ENCODE peak calls at places on chromosomes 12 and 14, in seven cellular contexts. M, C, Q, L, P, T and H are unnamed samples.

GRCh38 chr14:72810201-72810600 is 83.7 kb downstream of the DPF3 start:
- DNase-seq in M (no peak), C (no peak), Q (no peak), L (no peak), P (no peak), T (no peak), H (no peak)

GRCh38 chr12:51217133-51217967 is 512 bp downstream of the POU6F1 start:
- DNase-seq in M (peak), C (no peak), Q (peak), L (peak), P (peak), T (peak), H (peak)

GRCh38 chr12:49864817-49865090 is 21.8 kb upstream of the BCDIN3D start:
- DNase-seq in M (no peak), C (no peak), Q (no peak), L (no peak), P (no peak), T (no peak), H (peak)

GRCh38 chr12:121748571-121749265 is 36.2 kb downstream of the TMEM120B start:
- DNase-seq in M (no peak), C (peak), Q (peak), L (peak), P (peak), T (peak), H (peak)

GRCh38 chr14:59253527-59253926 is 65.1 kb downstream of the DAAM1 start:
- DNase-seq in M (no peak), C (no peak), Q (peak), L (no peak), P (no peak), T (no peak), H (no peak)

GRCh38 chr12:3718100-3718499 is 34.8 kb downstream of the CRACR2A start:
- DNase-seq in M (no peak), C (no peak), Q (no peak), L (no peak), P (no peak), T (no peak), H (no peak)

GRCh38 chr14:57136669-57137068 is 132.0 kb downstream of the EXOC5 start:
- DNase-seq in M (no peak), C (no peak), Q (no peak), L (no peak), P (peak), T (no peak), H (no peak)

GRCh38 chr14:31926123-31926522 is 151.0 kb upstream of the ARHGAP5 start:
- DNase-seq in M (no peak), C (peak), Q (peak), L (peak), P (no peak), T (peak), H (no peak)

GRCh38 chr14:74402264-74403251 is 23.5 kb downstream of the SYNDIG1L start:
- DNase-seq in M (no peak), C (no peak), Q (no peak), L (no peak), P (no peak), T (peak), H (no peak)

GRCh38 chr12:94961413-94961812 is 42.1 kb downstream of the NDUFA12 start:
- DNase-seq in M (no peak), C (no peak), Q (no peak), L (no peak), P (no peak), T (no peak), H (no peak)

GRCh38 chr12:95582230-95583058 is 31.2 kb upstream of the USP44 start:
- DNase-seq in M (no peak), C (peak), Q (peak), L (peak), P (no peak), T (peak), H (no peak)

GRCh38 chr12:91565246-91565645 is 382.6 kb upstream of the DCN start:
- DNase-seq in M (no peak), C (no peak), Q (no peak), L (no peak), P (no peak), T (no peak), H (no peak)

GRCh38 chr12:49069507-49070346 is at the start of gene RHEBL1:
- DNase-seq in M (peak), C (peak), Q (peak), L (peak), P (peak), T (peak), H (peak)

GRCh38 chr12:116459011-116459410 is 100.2 kb upstream of the MAP1LC3B2 start:
- DNase-seq in M (no peak), C (no peak), Q (no peak), L (no peak), P (no peak), T (no peak), H (no peak)

GRCh38 chr12:93839076-93839475 is 161.9 kb downstream of the CRADD start:
- DNase-seq in M (no peak), C (peak), Q (peak), L (no peak), P (no peak), T (no peak), H (no peak)

GRCh38 chr14:35140718-35141581 is 18.6 kb downstream of the PRORP start:
- DNase-seq in M (no peak), C (peak), Q (peak), L (peak), P (no peak), T (peak), H (no peak)

GRCh38 chr14:105863296-105864108 is 337.1 kb downstream of the TMEM121 start:
- DNase-seq in M (no peak), C (no peak), Q (no peak), L (no peak), P (no peak), T (no peak), H (peak)

GRCh38 chr14:62076825-62077660 is 314.8 kb downstream of the SNAPC1 start:
- DNase-seq in M (no peak), C (no peak), Q (no peak), L (no peak), P (no peak), T (no peak), H (no peak)

GRCh38 chr14:95052016-95052585 is 105.2 kb downstream of the DICER1 start:
- DNase-seq in M (no peak), C (no peak), Q (no peak), L (no peak), P (no peak), T (no peak), H (peak)
- H3K23ac ChIP-seq in M (no peak), C (no peak), Q (no peak), L (no peak), P (no peak), T (no peak), H (no peak)

GRCh38 chr12:89826468-89826867 is 117.8 kb upstream of the ATP2B1 start:
- DNase-seq in M (no peak), C (no peak), Q (peak), L (no peak), P (no peak), T (no peak), H (no peak)

GRCh38 chr12:89824822-89825221 is 116.2 kb upstream of the ATP2B1 start:
- DNase-seq in M (no peak), C (no peak), Q (no peak), L (no peak), P (no peak), T (no peak), H (no peak)

GRCh38 chr12:89817501-89818226 is 109.0 kb upstream of the ATP2B1 start:
- DNase-seq in M (no peak), C (peak), Q (peak), L (no peak), P (no peak), T (no peak), H (no peak)

GRCh38 chr12:89825591-89826449 is 117.2 kb upstream of the ATP2B1 start:
- DNase-seq in M (no peak), C (peak), Q (peak), L (peak), P (no peak), T (no peak), H (no peak)

DNA sequence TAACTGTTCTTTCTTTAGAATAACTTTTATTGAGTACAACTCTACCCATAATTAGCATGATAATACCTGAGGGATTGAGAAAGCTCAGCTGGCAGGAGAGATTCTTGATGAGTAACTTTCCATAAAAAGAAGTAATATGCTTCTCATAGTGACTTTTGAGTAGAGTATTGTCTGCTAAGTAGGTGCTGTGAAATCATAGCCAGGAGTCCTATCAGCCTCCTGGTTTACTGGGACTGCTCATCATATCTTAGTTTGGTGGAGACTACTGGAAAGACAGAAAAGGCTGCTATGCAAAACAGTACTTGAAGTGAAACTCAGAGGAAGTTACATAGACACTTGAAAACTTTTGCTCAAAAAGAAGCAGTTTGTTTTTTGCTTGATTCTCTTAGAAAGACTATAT is 113.3 kb upstream of the ATP2B1 start:
- DNase-seq in M (no peak), C (no peak), Q (no peak), L (no peak), P (no peak), T (no peak), H (no peak)
- H4K8ac ChIP-seq in M (no peak), C (no peak), Q (no peak), L (no peak), P (no peak), T (no peak), H (no peak)

GRCh38 chr12:126447346-126447745 is 1382.1 kb downstream of the AACS start:
- DNase-seq in M (no peak), C (no peak), Q (no peak), L (no peak), P (no peak), T (no peak), H (peak)

GRCh38 chr12:126443977-126444376 is 1378.7 kb downstream of the AACS start:
- DNase-seq in M (no peak), C (no peak), Q (no peak), L (no peak), P (no peak), T (no peak), H (no peak)
- H3K23ac ChIP-seq in M (no peak), C (no peak), Q (no peak), L (no peak), P (no peak), T (no peak), H (no peak)

DNA sequence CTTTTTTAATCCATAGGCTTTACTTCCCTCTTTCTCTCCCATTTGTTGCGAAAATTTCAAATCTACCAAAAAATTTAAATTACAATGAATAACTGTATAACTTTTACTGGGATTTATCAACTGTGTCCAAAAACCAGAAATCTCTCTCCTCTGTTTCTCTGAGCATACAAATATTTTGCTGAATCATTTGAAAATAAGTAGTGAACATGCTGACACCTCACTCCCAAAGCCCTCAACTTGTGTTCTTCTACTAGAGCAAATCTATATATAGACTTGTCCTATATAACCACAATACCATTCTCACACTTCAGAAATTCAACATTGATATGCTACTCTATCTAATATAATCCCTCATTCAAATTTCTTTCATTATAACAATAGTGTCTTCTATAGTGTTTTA is 53.1 kb downstream of the SLCO1C1 start:
- DNase-seq in M (no peak), C (no peak), Q (no peak), L (no peak), P (no peak), T (no peak), H (no peak)
- H4K8ac ChIP-seq in M (no peak), C (no peak), Q (no peak), L (no peak), P (no peak), T (no peak), H (no peak)

DNA sequence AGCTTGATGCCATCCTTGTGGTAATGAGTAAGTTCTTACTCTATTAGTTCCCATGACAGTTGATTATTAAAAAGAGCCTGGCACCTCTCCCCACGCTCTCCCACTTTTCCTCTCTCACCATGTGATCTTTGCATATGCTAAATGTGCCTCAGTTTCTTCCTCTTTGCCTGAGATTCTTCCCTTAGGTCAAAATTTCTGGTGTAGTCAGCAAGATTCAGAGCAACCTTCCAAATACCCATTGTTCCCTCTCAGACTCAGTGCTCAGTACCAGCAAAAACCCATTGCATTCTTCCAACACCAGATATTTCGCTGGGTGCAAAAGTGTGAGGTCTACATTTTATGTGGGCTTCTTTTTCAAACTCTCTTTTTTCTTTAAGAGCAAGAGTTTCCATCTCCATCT is 10.8 kb upstream of the USP15 start:
- DNase-seq in M (no peak), C (no peak), Q (no peak), L (no peak), P (no peak), T (no peak), H (no peak)
- H3K23ac ChIP-seq in M (no peak), C (no peak), Q (no peak), L (no peak), P (no peak), T (no peak), H (no peak)

GRCh38 chr14:93579178-93579577 is 148.4 kb downstream of the UNC79 start:
- DNase-seq in M (no peak), C (no peak), Q (no peak), L (no peak), P (no peak), T (no peak), H (no peak)
- H4K8ac ChIP-seq in M (no peak), C (no peak), Q (no peak), L (no peak), P (no peak), T (no peak), H (no peak)